ENCODE peak calls at places on chromosomes 11 and 22, in four cellular contexts. One of them, this sample, is unnamed.

GRCh38 chr22:40055143-40055926 is 60.6 kb downstream of the FAM83F start:
- DNase-seq in body of pancreas: no peak
- DNase-seq in OCI-LY7: peak
- DNase-seq in upper lobe of left lung: no peak
- DNase-seq in this sample: no peak

GRCh38 chr22:27461470-27461869 is 340.1 kb downstream of the MN1 start:
- DNase-seq in upper lobe of left lung: no peak
- DNase-seq in OCI-LY7: no peak
- DNase-seq in body of pancreas: peak
- DNase-seq in this sample: no peak

GRCh38 chr11:83219095-83219494 is 25.6 kb downstream of the ANKRD42 start:
- DNase-seq in upper lobe of left lung: no peak
- DNase-seq in body of pancreas: no peak
- DNase-seq in OCI-LY7: peak
- DNase-seq in this sample: no peak

GRCh38 chr22:44245867-44246266 is 65.1 kb downstream of the PARVG start:
- DNase-seq in OCI-LY7: no peak
- DNase-seq in body of pancreas: no peak
- DNase-seq in upper lobe of left lung: peak
- DNase-seq in this sample: no peak

GRCh38 chr11:45233804-45234170 is 52.4 kb downstream of the SYT13 start:
- DNase-seq in upper lobe of left lung: peak
- DNase-seq in OCI-LY7: no peak
- DNase-seq in body of pancreas: no peak
- DNase-seq in this sample: no peak

GRCh38 chr11:1660025-1660867 is 30.7 kb downstream of the KRTAP5-5 start:
- DNase-seq in upper lobe of left lung: no peak
- DNase-seq in OCI-LY7: no peak
- DNase-seq in body of pancreas: no peak
- DNase-seq in this sample: no peak

GRCh38 chr11:15109602-15110001 is 5.1 kb upstream of the INSC start:
- DNase-seq in OCI-LY7: no peak
- DNase-seq in upper lobe of left lung: no peak
- DNase-seq in body of pancreas: no peak
- DNase-seq in this sample: no peak

GRCh38 chr11:102799656-102800339 is 1.8 kb upstream of the MMP1 start:
- DNase-seq in OCI-LY7: no peak
- DNase-seq in upper lobe of left lung: no peak
- DNase-seq in body of pancreas: no peak
- DNase-seq in this sample: no peak

GRCh38 chr11:26158251-26158650 is 173.7 kb upstream of the ANO3 start:
- DNase-seq in OCI-LY7: no peak
- DNase-seq in upper lobe of left lung: no peak
- DNase-seq in body of pancreas: no peak
- DNase-seq in this sample: no peak

GRCh38 chr11:134120143-134120850 is 51.4 kb downstream of the JAM3 start:
- DNase-seq in upper lobe of left lung: no peak
- DNase-seq in OCI-LY7: no peak
- DNase-seq in body of pancreas: no peak
- DNase-seq in this sample: no peak

GRCh38 chr11:29025001-29025400 is 916.8 kb downstream of the METTL15 start:
- DNase-seq in upper lobe of left lung: no peak
- DNase-seq in body of pancreas: no peak
- DNase-seq in OCI-LY7: no peak
- DNase-seq in this sample: no peak

GRCh38 chr22:20584029-20584871 is 76.8 kb downstream of the MED15 start:
- DNase-seq in upper lobe of left lung: no peak
- DNase-seq in OCI-LY7: no peak
- DNase-seq in body of pancreas: no peak
- DNase-seq in this sample: no peak

GRCh38 chr11:74720596-74721478 is 10.4 kb downstream of the CHRDL2 start:
- DNase-seq in OCI-LY7: no peak
- DNase-seq in body of pancreas: peak
- DNase-seq in upper lobe of left lung: no peak
- DNase-seq in this sample: no peak

GRCh38 chr22:49724893-49725489 is 102.7 kb downstream of the BRD1 start:
- DNase-seq in body of pancreas: peak
- DNase-seq in OCI-LY7: peak
- DNase-seq in upper lobe of left lung: peak
- DNase-seq in this sample: peak

GRCh38 chr11:4459470-4459869 is 10.4 kb downstream of the OR52K2 start:
- DNase-seq in OCI-LY7: no peak
- DNase-seq in upper lobe of left lung: no peak
- DNase-seq in body of pancreas: no peak
- DNase-seq in this sample: no peak

GRCh38 chr22:43777204-43777671 is 34.9 kb downstream of the EFCAB6 start:
- DNase-seq in OCI-LY7: no peak
- DNase-seq in body of pancreas: no peak
- DNase-seq in upper lobe of left lung: no peak
- DNase-seq in this sample: no peak

DNA sequence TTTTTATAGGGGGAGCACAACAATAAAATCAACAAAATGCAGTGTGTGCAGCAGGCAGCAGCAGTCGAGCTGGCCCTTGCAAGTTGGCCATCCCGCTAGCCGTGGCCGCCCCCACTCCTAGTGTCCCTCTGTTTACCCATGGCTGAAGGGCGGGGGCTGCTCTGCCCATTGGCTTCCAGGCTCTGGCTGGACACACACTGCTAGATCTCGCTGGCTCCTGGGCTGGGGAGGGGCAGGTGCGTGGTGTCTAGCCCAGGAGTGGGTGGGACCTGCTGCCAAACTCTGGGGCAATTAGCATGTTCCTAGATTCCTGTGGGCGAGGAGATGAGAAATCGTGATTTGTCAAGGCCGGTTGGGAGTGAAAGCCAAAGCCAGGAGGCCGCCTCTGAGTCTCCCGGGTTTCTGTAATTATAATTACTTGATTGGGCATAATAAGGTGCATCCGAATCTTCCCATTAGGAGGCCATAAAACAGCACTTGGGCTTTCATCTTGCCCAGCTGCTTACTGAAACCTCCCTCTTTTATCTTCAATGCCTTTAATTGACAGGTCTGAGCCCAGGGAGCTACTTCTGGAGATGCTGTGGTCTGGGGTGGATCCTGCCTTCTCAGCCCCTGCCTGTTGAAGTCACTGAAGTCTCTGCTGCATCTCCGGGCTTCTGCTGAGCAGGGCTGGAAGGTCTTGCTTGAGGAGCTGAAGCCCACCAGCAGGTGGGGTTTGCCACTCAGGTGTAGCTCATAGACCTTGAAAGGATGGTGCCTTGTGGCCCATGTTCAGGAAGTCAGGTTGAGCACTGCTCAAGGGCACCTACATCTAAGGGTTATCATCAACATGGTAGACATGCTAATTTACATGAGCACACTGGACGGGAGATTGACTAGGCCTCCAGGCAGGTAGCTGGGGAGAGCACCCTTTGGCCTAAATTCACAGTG is 44.5 kb upstream of the DKK3 start:
- DNase-seq in upper lobe of left lung: peak
- DNase-seq in body of pancreas: no peak
- DNase-seq in OCI-LY7: no peak
- DNase-seq in this sample: no peak
- TF ChIP-seq CTCF in upper lobe of left lung: no peak
- TF ChIP-seq CTCF in body of pancreas: no peak
- TF ChIP-seq CTCF in OCI-LY7: no peak
- TF ChIP-seq CTCF in this sample: no peak

GRCh38 chr11:36070215-36070976 is 126.5 kb downstream of the LDLRAD3 start:
- DNase-seq in upper lobe of left lung: no peak
- DNase-seq in body of pancreas: no peak
- DNase-seq in OCI-LY7: no peak
- DNase-seq in this sample: no peak

GRCh38 chr11:36071917-36072500 is 128.1 kb downstream of the LDLRAD3 start:
- DNase-seq in OCI-LY7: no peak
- DNase-seq in body of pancreas: no peak
- DNase-seq in upper lobe of left lung: no peak
- DNase-seq in this sample: no peak

GRCh38 chr11:36073411-36074203 is 129.7 kb downstream of the LDLRAD3 start:
- DNase-seq in upper lobe of left lung: no peak
- DNase-seq in body of pancreas: peak
- DNase-seq in OCI-LY7: no peak
- DNase-seq in this sample: no peak

GRCh38 chr11:36066891-36067290 is 123.0 kb downstream of the LDLRAD3 start:
- DNase-seq in OCI-LY7: no peak
- DNase-seq in upper lobe of left lung: no peak
- DNase-seq in body of pancreas: no peak
- DNase-seq in this sample: no peak

DNA sequence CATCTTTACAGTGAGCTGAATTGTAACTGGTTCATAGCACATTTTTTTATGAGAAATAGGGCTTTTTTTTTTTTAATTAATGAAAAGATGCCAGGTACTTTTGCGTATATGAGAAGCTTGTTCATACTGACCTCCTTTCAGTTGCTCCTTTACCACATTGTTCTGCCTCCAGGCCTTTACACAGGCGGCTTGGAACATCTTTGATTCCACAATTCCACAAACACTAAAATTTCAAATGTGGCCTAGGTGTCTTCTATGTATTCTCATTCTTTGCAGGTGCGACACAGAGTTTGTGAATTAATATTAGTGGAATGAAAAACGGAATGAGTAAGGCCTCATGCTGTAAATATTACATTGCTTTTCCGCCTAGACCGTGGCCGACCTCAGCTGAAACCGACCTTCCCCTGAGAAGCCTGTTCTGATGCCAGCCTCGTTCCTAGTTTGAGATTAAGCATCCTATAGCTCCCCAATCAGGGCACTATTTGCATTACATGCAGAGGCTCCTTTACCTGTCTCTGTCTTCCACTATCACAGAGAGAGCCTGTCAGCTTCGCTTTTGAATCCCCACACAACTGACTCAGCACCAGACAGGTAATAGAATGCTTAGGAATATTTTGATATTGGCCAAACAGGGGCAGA is 125.8 kb downstream of the LDLRAD3 start:
- DNase-seq in upper lobe of left lung: no peak
- DNase-seq in OCI-LY7: no peak
- DNase-seq in body of pancreas: no peak
- DNase-seq in this sample: no peak
- TF ChIP-seq CTCF in upper lobe of left lung: no peak
- TF ChIP-seq CTCF in OCI-LY7: no peak
- TF ChIP-seq CTCF in body of pancreas: no peak
- TF ChIP-seq CTCF in this sample: no peak

GRCh38 chr11:20134991-20135736 is 25.1 kb downstream of the DBX1 start:
- DNase-seq in upper lobe of left lung: no peak
- DNase-seq in OCI-LY7: no peak
- DNase-seq in body of pancreas: no peak
- DNase-seq in this sample: no peak

GRCh38 chr11:20127671-20128527 is 32.4 kb downstream of the DBX1 start:
- DNase-seq in OCI-LY7: peak
- DNase-seq in upper lobe of left lung: no peak
- DNase-seq in body of pancreas: peak
- DNase-seq in this sample: peak

GRCh38 chr11:20131744-20132666 is 28.3 kb downstream of the DBX1 start:
- DNase-seq in upper lobe of left lung: peak
- DNase-seq in body of pancreas: peak
- DNase-seq in OCI-LY7: peak
- DNase-seq in this sample: no peak

GRCh38 chr11:20137637-20138036 is 22.6 kb downstream of the DBX1 start:
- DNase-seq in OCI-LY7: no peak
- DNase-seq in upper lobe of left lung: no peak
- DNase-seq in body of pancreas: no peak
- DNase-seq in this sample: no peak

GRCh38 chr11:20132667-20133039 is 27.6 kb downstream of the DBX1 start:
- DNase-seq in body of pancreas: no peak
- DNase-seq in upper lobe of left lung: no peak
- DNase-seq in OCI-LY7: no peak
- DNase-seq in this sample: no peak
- TF ChIP-seq CTCF in body of pancreas: no peak
- TF ChIP-seq CTCF in upper lobe of left lung: no peak
- TF ChIP-seq CTCF in OCI-LY7: peak
- TF ChIP-seq CTCF in this sample: no peak

GRCh38 chr11:8729837-8730696 is 47.5 kb downstream of the RPL27A start:
- DNase-seq in body of pancreas: no peak
- DNase-seq in upper lobe of left lung: peak
- DNase-seq in OCI-LY7: no peak
- DNase-seq in this sample: no peak
- TF ChIP-seq CTCF in body of pancreas: no peak
- TF ChIP-seq CTCF in upper lobe of left lung: no peak
- TF ChIP-seq CTCF in OCI-LY7: no peak
- TF ChIP-seq CTCF in this sample: no peak

GRCh38 chr11:39367526-39367925 is 2091.9 kb downstream of the LRRC4C start:
- DNase-seq in body of pancreas: no peak
- DNase-seq in upper lobe of left lung: no peak
- DNase-seq in OCI-LY7: no peak
- DNase-seq in this sample: no peak

GRCh38 chr11:39361557-39361956 is 2097.9 kb downstream of the LRRC4C start:
- DNase-seq in body of pancreas: no peak
- DNase-seq in upper lobe of left lung: no peak
- DNase-seq in OCI-LY7: no peak
- DNase-seq in this sample: no peak

GRCh38 chr11:39365809-39366436 is 2093.5 kb downstream of the LRRC4C start:
- DNase-seq in OCI-LY7: no peak
- DNase-seq in body of pancreas: no peak
- DNase-seq in upper lobe of left lung: no peak
- DNase-seq in this sample: no peak
- TF ChIP-seq CTCF in OCI-LY7: no peak
- TF ChIP-seq CTCF in body of pancreas: peak
- TF ChIP-seq CTCF in upper lobe of left lung: no peak
- TF ChIP-seq CTCF in this sample: no peak

GRCh38 chr11:32231909-32232493 is 141.1 kb downstream of the RCN1 start:
- DNase-seq in upper lobe of left lung: no peak
- DNase-seq in body of pancreas: no peak
- DNase-seq in OCI-LY7: peak
- DNase-seq in this sample: no peak
- TF ChIP-seq CTCF in upper lobe of left lung: peak
- TF ChIP-seq CTCF in body of pancreas: peak
- TF ChIP-seq CTCF in OCI-LY7: peak
- TF ChIP-seq CTCF in this sample: no peak

DNA sequence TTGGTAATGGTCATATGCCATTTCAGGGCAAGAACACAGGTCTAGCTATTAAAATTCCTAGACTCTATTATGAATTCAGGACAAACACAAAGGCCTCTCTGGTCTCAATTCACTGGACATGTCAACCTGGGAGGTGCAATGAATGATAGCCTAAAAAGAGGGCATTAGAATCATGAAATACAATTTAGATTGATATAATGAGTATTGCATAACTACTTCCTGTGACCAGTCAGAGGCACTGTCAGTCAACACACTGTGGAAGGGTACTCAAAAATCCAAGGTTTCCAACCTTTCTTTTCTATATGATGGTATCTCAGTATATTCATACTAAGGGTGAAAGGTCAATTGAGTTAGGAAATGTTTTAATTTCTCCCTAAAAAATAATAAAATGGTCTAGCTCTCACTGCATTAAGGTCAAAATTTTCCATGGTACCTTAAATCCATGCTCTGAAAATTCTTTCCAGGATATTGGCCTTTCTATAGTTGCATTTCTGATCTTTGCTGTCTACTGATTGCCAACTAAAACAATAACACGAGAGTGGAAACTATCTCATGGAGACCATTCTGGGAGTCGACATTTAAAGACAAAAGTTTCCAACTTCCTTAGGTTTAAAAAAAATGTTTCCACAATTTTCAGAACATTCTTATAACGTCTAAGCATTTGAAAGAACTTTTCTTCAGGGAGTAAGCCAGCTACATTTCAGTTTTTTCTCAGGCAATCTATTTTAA is 81.7 kb upstream of the APOA1 start:
- DNase-seq in OCI-LY7: no peak
- DNase-seq in upper lobe of left lung: no peak
- DNase-seq in body of pancreas: no peak
- DNase-seq in this sample: no peak
- TF ChIP-seq CTCF in OCI-LY7: peak
- TF ChIP-seq CTCF in upper lobe of left lung: no peak
- TF ChIP-seq CTCF in body of pancreas: no peak
- TF ChIP-seq CTCF in this sample: no peak

GRCh38 chr22:48700566-48701295 is 1126.9 kb downstream of the BRD1 start:
- DNase-seq in upper lobe of left lung: no peak
- DNase-seq in body of pancreas: no peak
- DNase-seq in OCI-LY7: no peak
- DNase-seq in this sample: no peak
- TF ChIP-seq CTCF in upper lobe of left lung: no peak
- TF ChIP-seq CTCF in body of pancreas: no peak
- TF ChIP-seq CTCF in OCI-LY7: no peak
- TF ChIP-seq CTCF in this sample: no peak